ENCODE peak calls at places on chromosomes 16 and 17, in four cellular contexts. T is kidney epithelial cell, M is NCI-H510A treated with DMSO at 0.1 percent for 48 hours, F is NCI-H1417. Y is an unnamed sample.

GRCh38 chr17:77089118-77089477 is 51.7 kb upstream of the SEC14L1 start:
- DNase-seq in M (peak; percentile 7), T (no peak), F (no peak), Y (peak; percentile 48)

GRCh38 chr16:58280846-58281301 is 14.0 kb downstream of the PRSS54 start:
- DNase-seq in M (no peak), T (no peak), F (no peak), Y (peak; percentile 38)

GRCh38 chr17:14061666-14062560 is 7.4 kb upstream of the COX10 start:
- DNase-seq in M (no peak), F (no peak), T (peak; percentile 18), Y (no peak)

GRCh38 chr17:80455328-80455710 is 21.1 kb downstream of the NPTX1 start:
- DNase-seq in F (no peak), T (no peak), M (peak; percentile 72), Y (peak; percentile 90)

GRCh38 chr17:2174048-2174447 is 119.1 kb downstream of the HIC1 start:
- DNase-seq in M (no peak), F (no peak), T (no peak), Y (no peak)

GRCh38 chr17:76417499-76418143 is 33.2 kb downstream of the SPHK1 start:
- DNase-seq in M (peak; percentile 41), T (no peak), F (no peak), Y (no peak)

GRCh38 chr16:22614271-22614947 is 103.7 kb downstream of the NPIPB5 start:
- DNase-seq in M (no peak), T (peak; percentile 79), F (no peak), Y (no peak)

GRCh38 chr17:30824002-30824355 is 513 bp downstream of the CRLF3 start:
- DNase-seq in F (no peak), T (no peak), M (no peak), Y (peak; percentile 38)

GRCh38 chr16:31050280-31051030 is 17.1 kb downstream of the STX4 start:
- DNase-seq in F (no peak), M (no peak), T (no peak), Y (peak; percentile 12)

GRCh38 chr17:28133562-28133970 is 91.1 kb downstream of the NLK start:
- DNase-seq in M (no peak), T (peak; percentile 14), F (no peak), Y (no peak)

GRCh38 chr17:81238490-81238814 is 403 bp downstream of the TEPSIN start:
- DNase-seq in M (no peak), T (no peak), F (no peak), Y (no peak)

GRCh38 chr16:87970206-87970605 is 19.0 kb downstream of the BANP start:
- DNase-seq in T (peak; percentile 41), F (no peak), M (no peak), Y (no peak)

GRCh38 chr17:50213026-50214015 is 11.9 kb upstream of the COL1A1 start:
- DNase-seq in M (no peak), F (no peak), T (no peak), Y (no peak)

GRCh38 chr17:81037783-81038733 is 3.1 kb downstream of the BAIAP2 start:
- DNase-seq in T (no peak), M (no peak), F (no peak), Y (no peak)

GRCh38 chr16:78002915-78003538 is 19.3 kb upstream of the CLEC3A start:
- DNase-seq in M (peak; percentile 83), F (peak; percentile 88), T (peak; percentile 38), Y (peak; percentile 85)

GRCh38 chr16:84013787-84014569 is 28.6 kb downstream of the SLC38A8 start:
- DNase-seq in M (no peak), F (peak; percentile 43), T (peak; percentile 23), Y (peak; percentile 73)

GRCh38 chr17:18093616-18094408 is 6.1 kb downstream of the DRG2 start:
- DNase-seq in M (peak; percentile 66), F (no peak), T (no peak), Y (peak; percentile 89)

GRCh38 chr16:67000384-67001158 is 12.2 kb downstream of the CES4A start:
- DNase-seq in M (peak; percentile 68), T (no peak), F (peak; percentile 92), Y (peak; percentile 91)

GRCh38 chr17:78875331-78875730 is 27.7 kb downstream of the CEP295NL start:
- DNase-seq in T (no peak), F (no peak), M (no peak), Y (no peak)

GRCh38 chr17:74427048-74427762 is 4.7 kb upstream of the GPRC5C start:
- DNase-seq in M (no peak), F (no peak), T (peak; percentile 38), Y (peak; percentile 56)

GRCh38 chr17:68961204-68961893 is 6.2 kb upstream of the ABCA8 start:
- DNase-seq in T (no peak), M (no peak), F (no peak), Y (no peak)

GRCh38 chr17:30961213-30962188 is 9.3 kb upstream of the RNF135 start:
- DNase-seq in M (no peak), F (no peak), T (peak; percentile 43), Y (peak; percentile 22)

GRCh38 chr16:11379420-11379819 is 34.2 kb downstream of the RMI2 start:
- DNase-seq in M (no peak), F (no peak), T (no peak), Y (no peak)

GRCh38 chr17:56142781-56143180 is 10.5 kb upstream of the ANKFN1 start:
- DNase-seq in F (no peak), T (no peak), M (no peak), Y (no peak)